ENCODE peak calls at places on chromosomes 5 and 9, in nine cellular contexts. M is HCT116; E is activated B cell treated with CpG ODN at 0.5 μM for 24 hours; D is esophagus mucosa; B is activated naive CD8-positive, alpha-beta T cell treated with anti-CD3 and anti-CD28 coated beads, Interleukin-2, amount 10 ng/mL, durations not matched to agents 7 days and 5 days; K is T-cell; J is left ventricle myocardium superior; X is GM23338; F is activated CD8-positive, alpha-beta memory T cell treated with anti-CD3 and anti-CD28 coated beads, Interleukin-2, amount 10 ng/mL, durations not matched to agents 7 days and 5 days. H is an unnamed sample.

GRCh38 chr9:852539-852938 is 11.0 kb downstream of the DMRT1 start:
- ATAC-seq in M (no peak), B (no peak), E (no peak), K (no peak), F (no peak), D (no peak), J (no peak), X (no peak), H (no peak)

GRCh38 chr9:23441275-23441674 is 384.8 kb downstream of the ELAVL2 start:
- ATAC-seq in F (no peak), X (no peak), B (no peak), E (no peak), J (no peak), K (no peak), D (no peak), M (no peak), H (no peak)

GRCh38 chr9:100689635-100690034 is 111.8 kb downstream of the CAVIN4 start:
- ATAC-seq in F (no peak), X (no peak), B (peak; percentile 82), D (no peak), J (no peak), M (no peak), K (no peak), E (no peak), H (no peak)

GRCh38 chr9:73853547-73853946 is 643.6 kb upstream of the RORB start:
- ATAC-seq in B (no peak), X (no peak), D (no peak), E (no peak), M (no peak), F (no peak), K (no peak), J (no peak), H (no peak)

GRCh38 chr5:94928891-94929290 is 310.4 kb downstream of the SLF1 start:
- ATAC-seq in B (no peak), K (no peak), F (no peak), X (no peak), D (no peak), E (no peak), M (no peak), J (no peak), H (no peak)

GRCh38 chr9:87245271-87245670 is 252.4 kb upstream of the DAPK1 start:
- ATAC-seq in J (no peak), M (no peak), E (no peak), F (no peak), K (no peak), B (no peak), X (no peak), D (no peak), H (no peak)

GRCh38 chr9:89078860-89079259 is 87.6 kb downstream of the S1PR3 start:
- ATAC-seq in B (no peak), D (no peak), E (no peak), K (no peak), F (no peak), M (no peak), X (no peak), J (peak; percentile 70), H (no peak)

GRCh38 chr9:78893758-78894157 is 596.8 kb downstream of the PSAT1 start:
- ATAC-seq in J (no peak), K (no peak), B (no peak), F (no peak), E (no peak), M (no peak), X (no peak), D (no peak), H (no peak)

GRCh38 chr5:177025139-177025538 is 2.6 kb downstream of the ZNF346 start:
- ATAC-seq in M (no peak), J (no peak), E (no peak), D (no peak), B (no peak), F (no peak), X (no peak), K (no peak), H (no peak)

GRCh38 chr5:167743685-167744084 is 547.8 kb upstream of the WWC1 start:
- ATAC-seq in X (no peak), M (no peak), J (no peak), B (no peak), E (no peak), K (no peak), D (no peak), F (no peak), H (no peak)

GRCh38 chr5:173175523-173175922 is 31.2 kb downstream of the BNIP1 start:
- ATAC-seq in D (no peak), B (no peak), E (no peak), K (no peak), M (no peak), X (peak; percentile 53), J (no peak), F (no peak), H (no peak)